ENCODE peak calls at places on chromosomes 7 and 10, in seven cellular contexts. One of them, this sample, is unnamed. For H3K36me3, the result is how much of the 10 kb centered on the place peaks cover.

GRCh38 chr10:84348860-84349259 is 20.5 kb downstream of the CCSER2 start:
- DNase-seq in BJ: peak
- DNase-seq in tibial nerve: no peak
- DNase-seq in brain microvascular endothelial cell: no peak
- DNase-seq in endothelial cell of umbilical vein: peak
- DNase-seq in Panc1: no peak
- DNase-seq in fibroblast of lung: peak
- DNase-seq in this sample: no peak

GRCh38 chr10:125117941-125118630 is 42.3 kb downstream of the CTBP2 start:
- DNase-seq in BJ: no peak
- DNase-seq in tibial nerve: peak
- DNase-seq in brain microvascular endothelial cell: no peak
- DNase-seq in endothelial cell of umbilical vein: peak
- DNase-seq in Panc1: no peak
- DNase-seq in fibroblast of lung: no peak
- DNase-seq in this sample: no peak

GRCh38 chr10:109343293-109343692 is 580.0 kb downstream of the XPNPEP1 start:
- DNase-seq in BJ: no peak
- DNase-seq in tibial nerve: no peak
- DNase-seq in brain microvascular endothelial cell: no peak
- DNase-seq in endothelial cell of umbilical vein: no peak
- DNase-seq in Panc1: no peak
- DNase-seq in fibroblast of lung: peak
- DNase-seq in this sample: no peak

GRCh38 chr10:1712314-1712713 is 25.0 kb downstream of the ADARB2 start:
- DNase-seq in BJ: no peak
- DNase-seq in tibial nerve: no peak
- DNase-seq in brain microvascular endothelial cell: no peak
- DNase-seq in endothelial cell of umbilical vein: no peak
- DNase-seq in Panc1: no peak
- DNase-seq in fibroblast of lung: no peak
- DNase-seq in this sample: no peak

GRCh38 chr10:112991888-112992491 is 41.9 kb downstream of the TCF7L2 start:
- DNase-seq in BJ: no peak
- DNase-seq in tibial nerve: no peak
- DNase-seq in brain microvascular endothelial cell: no peak
- DNase-seq in endothelial cell of umbilical vein: no peak
- DNase-seq in Panc1: no peak
- DNase-seq in fibroblast of lung: no peak
- DNase-seq in this sample: no peak

GRCh38 chr10:112653851-112654250 is 206.8 kb downstream of the VTI1A start:
- DNase-seq in BJ: no peak
- DNase-seq in tibial nerve: no peak
- DNase-seq in brain microvascular endothelial cell: no peak
- DNase-seq in endothelial cell of umbilical vein: no peak
- DNase-seq in Panc1: no peak
- DNase-seq in fibroblast of lung: no peak
- DNase-seq in this sample: no peak

GRCh38 chr7:155258233-155258575 is 39.5 kb upstream of the INSIG1 start:
- DNase-seq in BJ: peak
- DNase-seq in tibial nerve: no peak
- DNase-seq in brain microvascular endothelial cell: peak
- DNase-seq in endothelial cell of umbilical vein: peak
- DNase-seq in Panc1: no peak
- DNase-seq in fibroblast of lung: peak
- DNase-seq in this sample: no peak

GRCh38 chr7:138848056-138848975 is 50.3 kb upstream of the ATP6V0A4 start:
- DNase-seq in BJ: no peak
- DNase-seq in tibial nerve: no peak
- DNase-seq in brain microvascular endothelial cell: no peak
- DNase-seq in endothelial cell of umbilical vein: no peak
- DNase-seq in Panc1: no peak
- DNase-seq in fibroblast of lung: peak
- DNase-seq in this sample: no peak

GRCh38 chr7:20913853-20914252 is 127.2 kb upstream of the SP8 start:
- DNase-seq in BJ: no peak
- DNase-seq in tibial nerve: no peak
- DNase-seq in brain microvascular endothelial cell: no peak
- DNase-seq in endothelial cell of umbilical vein: no peak
- DNase-seq in Panc1: no peak
- DNase-seq in fibroblast of lung: no peak
- DNase-seq in this sample: no peak

GRCh38 chr10:61951144-61951483 is 49.6 kb downstream of the ARID5B start:
- DNase-seq in BJ: no peak
- DNase-seq in tibial nerve: no peak
- DNase-seq in brain microvascular endothelial cell: no peak
- DNase-seq in endothelial cell of umbilical vein: no peak
- DNase-seq in Panc1: no peak
- DNase-seq in fibroblast of lung: no peak
- DNase-seq in this sample: no peak

GRCh38 chr7:134627775-134628153 is 18.9 kb upstream of the BPGM start:
- DNase-seq in BJ: no peak
- DNase-seq in tibial nerve: no peak
- DNase-seq in brain microvascular endothelial cell: no peak
- DNase-seq in endothelial cell of umbilical vein: no peak
- DNase-seq in Panc1: no peak
- DNase-seq in fibroblast of lung: no peak
- DNase-seq in this sample: no peak

GRCh38 chr7:108467391-108467790 is 11.2 kb upstream of the NRCAM start:
- DNase-seq in BJ: no peak
- DNase-seq in tibial nerve: no peak
- DNase-seq in brain microvascular endothelial cell: no peak
- DNase-seq in endothelial cell of umbilical vein: no peak
- DNase-seq in Panc1: no peak
- DNase-seq in fibroblast of lung: no peak
- DNase-seq in this sample: no peak

GRCh38 chr7:138239244-138239643 is 163.0 kb downstream of the AKR1D1 start:
- DNase-seq in BJ: no peak
- DNase-seq in tibial nerve: no peak
- DNase-seq in brain microvascular endothelial cell: no peak
- DNase-seq in endothelial cell of umbilical vein: no peak
- DNase-seq in Panc1: no peak
- DNase-seq in fibroblast of lung: peak
- DNase-seq in this sample: no peak

GRCh38 chr10:102632394-102633062 is 11.8 kb upstream of the TRIM8 start:
- DNase-seq in BJ: no peak
- DNase-seq in tibial nerve: no peak
- DNase-seq in brain microvascular endothelial cell: no peak
- DNase-seq in endothelial cell of umbilical vein: peak
- DNase-seq in Panc1: no peak
- DNase-seq in fibroblast of lung: peak
- DNase-seq in this sample: no peak

GRCh38 chr7:118080947-118081346 is 103.0 kb upstream of the LSM8 start:
- DNase-seq in BJ: peak
- DNase-seq in tibial nerve: no peak
- DNase-seq in brain microvascular endothelial cell: peak
- DNase-seq in endothelial cell of umbilical vein: no peak
- DNase-seq in Panc1: no peak
- DNase-seq in fibroblast of lung: peak
- DNase-seq in this sample: no peak

GRCh38 chr7:30656611-30657010 is 25.6 kb downstream of the CRHR2 start:
- DNase-seq in BJ: no peak
- DNase-seq in tibial nerve: no peak
- DNase-seq in brain microvascular endothelial cell: no peak
- DNase-seq in endothelial cell of umbilical vein: no peak
- DNase-seq in Panc1: no peak
- DNase-seq in fibroblast of lung: no peak
- DNase-seq in this sample: no peak

GRCh38 chr7:43328785-43329380 is 216.4 kb downstream of the HECW1 start:
- DNase-seq in BJ: no peak
- DNase-seq in tibial nerve: peak
- DNase-seq in brain microvascular endothelial cell: no peak
- DNase-seq in endothelial cell of umbilical vein: no peak
- DNase-seq in Panc1: no peak
- DNase-seq in fibroblast of lung: no peak
- DNase-seq in this sample: no peak

GRCh38 chr7:151570366-151570915 is 50.7 kb upstream of the RHEB start:
- DNase-seq in BJ: no peak
- DNase-seq in tibial nerve: no peak
- DNase-seq in brain microvascular endothelial cell: no peak
- DNase-seq in endothelial cell of umbilical vein: peak
- DNase-seq in Panc1: no peak
- DNase-seq in fibroblast of lung: no peak
- DNase-seq in this sample: no peak

GRCh38 chr10:76970795-76971519 is 666.7 kb downstream of the KCNMA1 start:
- DNase-seq in BJ: no peak
- DNase-seq in tibial nerve: no peak
- DNase-seq in brain microvascular endothelial cell: no peak
- DNase-seq in endothelial cell of umbilical vein: no peak
- DNase-seq in Panc1: no peak
- DNase-seq in fibroblast of lung: no peak
- DNase-seq in this sample: no peak

GRCh38 chr10:28429573-28430216 is 103.2 kb upstream of the WAC start:
- DNase-seq in BJ: no peak
- DNase-seq in tibial nerve: no peak
- DNase-seq in brain microvascular endothelial cell: no peak
- DNase-seq in endothelial cell of umbilical vein: no peak
- DNase-seq in Panc1: no peak
- DNase-seq in fibroblast of lung: peak
- DNase-seq in this sample: no peak

GRCh38 chr10:87538092-87538795 is 33.6 kb downstream of the MINPP1 start:
- DNase-seq in BJ: no peak
- DNase-seq in tibial nerve: no peak
- DNase-seq in brain microvascular endothelial cell: no peak
- DNase-seq in endothelial cell of umbilical vein: no peak
- DNase-seq in Panc1: no peak
- DNase-seq in fibroblast of lung: peak
- DNase-seq in this sample: no peak

GRCh38 chr7:105003275-105003674 is 10.7 kb upstream of the KMT2E start:
- DNase-seq in BJ: no peak
- DNase-seq in tibial nerve: no peak
- DNase-seq in brain microvascular endothelial cell: peak
- DNase-seq in endothelial cell of umbilical vein: peak
- DNase-seq in Panc1: no peak
- DNase-seq in fibroblast of lung: peak
- DNase-seq in this sample: peak

GRCh38 chr7:78099715-78100477 is 301.3 kb downstream of the PHTF2 start:
- DNase-seq in BJ: peak
- DNase-seq in tibial nerve: no peak
- DNase-seq in brain microvascular endothelial cell: peak
- DNase-seq in endothelial cell of umbilical vein: peak
- DNase-seq in Panc1: peak
- DNase-seq in fibroblast of lung: peak
- DNase-seq in this sample: no peak

DNA sequence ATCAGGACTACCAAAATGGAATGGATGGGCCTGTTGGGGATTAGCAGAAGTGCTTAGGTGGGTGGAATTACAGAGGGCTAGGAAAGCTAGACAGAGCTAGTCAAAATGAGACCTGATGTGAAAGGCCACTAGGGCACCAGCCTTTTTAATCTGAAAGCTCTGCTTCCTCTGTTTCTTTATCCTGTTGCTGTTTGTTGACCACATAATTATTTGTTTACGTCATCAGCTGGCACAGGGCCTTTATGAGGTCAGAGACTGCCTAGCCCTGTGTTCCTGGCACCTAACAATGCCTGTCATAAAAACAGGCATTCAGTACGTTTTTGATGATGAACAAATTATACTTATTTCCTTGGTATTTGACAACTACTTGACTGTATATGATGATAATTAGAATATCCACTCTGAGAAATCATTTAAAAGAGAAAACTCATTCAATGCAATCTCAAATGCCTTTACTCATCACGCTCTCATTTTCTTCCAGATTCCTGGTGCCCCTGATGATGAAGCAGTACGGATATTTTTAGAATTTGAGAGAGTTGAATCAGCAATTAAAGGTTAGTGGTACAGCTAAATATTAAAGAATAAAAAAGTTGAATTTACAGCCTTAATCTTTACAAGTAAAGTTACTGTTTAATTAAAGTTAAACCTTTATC is 26.1 kb downstream of the RBM17 start:
- DNase-seq in BJ: peak
- DNase-seq in tibial nerve: peak
- DNase-seq in brain microvascular endothelial cell: peak
- DNase-seq in endothelial cell of umbilical vein: peak
- DNase-seq in Panc1: peak
- DNase-seq in fibroblast of lung: peak
- DNase-seq in this sample: no peak
- TF ChIP-seq CTCF in BJ: no peak
- TF ChIP-seq CTCF in tibial nerve: no peak
- TF ChIP-seq CTCF in brain microvascular endothelial cell: no peak
- TF ChIP-seq CTCF in endothelial cell of umbilical vein: no peak
- TF ChIP-seq CTCF in Panc1: no peak
- TF ChIP-seq CTCF in fibroblast of lung: peak
- TF ChIP-seq CTCF in this sample: no peak

DNA sequence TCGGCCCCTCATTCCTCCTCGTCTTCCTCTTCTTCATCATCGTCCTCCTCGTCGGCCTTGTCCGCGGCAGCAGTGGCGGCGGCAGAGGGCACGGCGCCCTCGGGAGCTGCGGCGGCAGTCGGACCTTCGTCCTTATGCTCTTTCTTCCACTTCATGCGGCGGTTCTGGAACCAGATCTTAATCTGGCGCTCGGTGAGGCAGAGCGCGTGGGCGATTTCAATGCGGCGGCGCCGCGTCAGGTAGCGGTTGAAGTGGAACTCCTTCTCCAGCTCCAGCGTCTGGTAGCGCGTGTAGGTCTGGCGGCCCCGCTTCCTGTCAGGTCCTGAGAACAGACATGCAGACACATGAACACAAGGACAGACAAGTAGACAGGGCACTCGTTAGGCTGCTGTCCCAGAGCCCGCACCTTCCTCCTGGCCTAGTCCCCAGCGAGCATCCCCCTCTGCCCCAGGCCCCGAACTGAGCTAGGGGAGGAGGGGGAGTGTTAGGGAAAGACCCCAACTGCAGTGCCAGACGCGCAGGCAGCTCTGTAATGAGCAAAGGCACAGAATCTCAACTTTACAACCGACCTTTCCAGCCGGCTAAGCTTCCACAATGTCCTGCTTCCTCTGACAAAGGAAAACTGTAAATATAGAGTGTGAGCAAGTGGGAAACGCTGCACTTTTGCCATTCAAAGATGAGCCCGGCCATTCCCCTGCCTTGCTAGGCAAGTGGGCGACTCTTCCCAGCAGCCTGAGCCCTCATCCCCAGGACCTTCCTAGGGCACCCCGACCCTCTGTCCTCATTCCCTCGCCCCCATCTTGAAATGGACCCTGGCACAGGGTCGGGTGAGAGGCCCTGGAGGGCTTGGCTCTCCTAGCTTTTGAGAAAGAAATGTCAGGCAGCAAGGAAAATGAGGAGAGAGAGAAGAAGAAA is 1.3 kb downstream of the HOXA7 start:
- DNase-seq in BJ: no peak
- DNase-seq in tibial nerve: no peak
- DNase-seq in brain microvascular endothelial cell: no peak
- DNase-seq in endothelial cell of umbilical vein: peak
- DNase-seq in Panc1: no peak
- DNase-seq in fibroblast of lung: no peak
- DNase-seq in this sample: no peak
- H3K4me3 ChIP-seq in BJ: peak
- H3K4me3 ChIP-seq in tibial nerve: peak
- H3K4me3 ChIP-seq in brain microvascular endothelial cell: no peak
- H3K4me3 ChIP-seq in endothelial cell of umbilical vein: peak
- H3K4me3 ChIP-seq in Panc1: peak
- H3K4me3 ChIP-seq in fibroblast of lung: peak
- H3K4me3 ChIP-seq in this sample: peak

GRCh38 chr7:2211259-2211575 is 21.5 kb downstream of the MAD1L1 start:
- DNase-seq in BJ: no peak
- DNase-seq in tibial nerve: no peak
- DNase-seq in brain microvascular endothelial cell: no peak
- DNase-seq in endothelial cell of umbilical vein: no peak
- DNase-seq in Panc1: no peak
- DNase-seq in fibroblast of lung: no peak
- DNase-seq in this sample: no peak
- H3K36me3 ChIP-seq in BJ: under half
- H3K36me3 ChIP-seq in tibial nerve: under half
- H3K36me3 ChIP-seq in brain microvascular endothelial cell: under half
- H3K36me3 ChIP-seq in endothelial cell of umbilical vein: under half
- H3K36me3 ChIP-seq in Panc1: under half
- H3K36me3 ChIP-seq in fibroblast of lung: under half
- H3K36me3 ChIP-seq in this sample: under half

GRCh38 chr10:11177926-11178453 is 160.3 kb downstream of the CELF2 start:
- DNase-seq in BJ: no peak
- DNase-seq in tibial nerve: no peak
- DNase-seq in brain microvascular endothelial cell: no peak
- DNase-seq in endothelial cell of umbilical vein: no peak
- DNase-seq in Panc1: no peak
- DNase-seq in fibroblast of lung: peak
- DNase-seq in this sample: no peak
- TF ChIP-seq CTCF in BJ: no peak
- TF ChIP-seq CTCF in tibial nerve: no peak
- TF ChIP-seq CTCF in brain microvascular endothelial cell: no peak
- TF ChIP-seq CTCF in endothelial cell of umbilical vein: no peak
- TF ChIP-seq CTCF in Panc1: no peak
- TF ChIP-seq CTCF in fibroblast of lung: no peak
- TF ChIP-seq CTCF in this sample: no peak